ENCODE peak calls at places on chromosomes 3 and 15, in ten cellular contexts. One of them, this sample, is unnamed.

GRCh38 chr3:147007736-147008245 is 398.6 kb downstream of the ZIC4 start:
- DNase-seq in Caki2: no peak
- DNase-seq in MCF 10A: no peak
- DNase-seq in NCI-H1436: no peak
- DNase-seq in breast epithelium: no peak
- DNase-seq in activated CD4-positive, alpha-beta T cell treated with anti-CD3 and anti-CD28 coated beads for 24 hours: no peak
- DNase-seq in T follicular helper cell: no peak
- DNase-seq in stimulated activated CD4-positive, alpha-beta T cell treated with anti-CD3 and anti-CD28 coated beads, Interleukin-15, amount 100 ng/mL, for 24 hours: no peak
- DNase-seq in EL: no peak
- DNase-seq in activated effector memory CD4-positive, alpha-beta T cell treated with anti-CD3 and anti-CD28 coated beads, Interleukin-2, amount 50 U/mL, for 16 hours: no peak
- DNase-seq in this sample: no peak

GRCh38 chr3:197017003-197017402 is 12.6 kb downstream of the MELTF start:
- DNase-seq in Caki2: no peak
- DNase-seq in MCF 10A: no peak
- DNase-seq in NCI-H1436: no peak
- DNase-seq in breast epithelium: no peak
- DNase-seq in activated CD4-positive, alpha-beta T cell treated with anti-CD3 and anti-CD28 coated beads for 24 hours: no peak
- DNase-seq in T follicular helper cell: no peak
- DNase-seq in stimulated activated CD4-positive, alpha-beta T cell treated with anti-CD3 and anti-CD28 coated beads, Interleukin-15, amount 100 ng/mL, for 24 hours: no peak
- DNase-seq in EL: no peak
- DNase-seq in activated effector memory CD4-positive, alpha-beta T cell treated with anti-CD3 and anti-CD28 coated beads, Interleukin-2, amount 50 U/mL, for 16 hours: no peak
- DNase-seq in this sample: no peak

GRCh38 chr3:134362221-134362620 is 12.0 kb downstream of the AMOTL2 start:
- DNase-seq in Caki2: no peak
- DNase-seq in MCF 10A: no peak
- DNase-seq in NCI-H1436: no peak
- DNase-seq in breast epithelium: peak
- DNase-seq in activated CD4-positive, alpha-beta T cell treated with anti-CD3 and anti-CD28 coated beads for 24 hours: no peak
- DNase-seq in T follicular helper cell: no peak
- DNase-seq in stimulated activated CD4-positive, alpha-beta T cell treated with anti-CD3 and anti-CD28 coated beads, Interleukin-15, amount 100 ng/mL, for 24 hours: no peak
- DNase-seq in EL: no peak
- DNase-seq in activated effector memory CD4-positive, alpha-beta T cell treated with anti-CD3 and anti-CD28 coated beads, Interleukin-2, amount 50 U/mL, for 16 hours: peak
- DNase-seq in this sample: no peak

GRCh38 chr15:31004220-31004733 is 12.8 kb upstream of the MTMR10 start:
- DNase-seq in Caki2: peak
- DNase-seq in MCF 10A: no peak
- DNase-seq in NCI-H1436: no peak
- DNase-seq in breast epithelium: no peak
- DNase-seq in activated CD4-positive, alpha-beta T cell treated with anti-CD3 and anti-CD28 coated beads for 24 hours: no peak
- DNase-seq in T follicular helper cell: no peak
- DNase-seq in stimulated activated CD4-positive, alpha-beta T cell treated with anti-CD3 and anti-CD28 coated beads, Interleukin-15, amount 100 ng/mL, for 24 hours: no peak
- DNase-seq in EL: no peak
- DNase-seq in activated effector memory CD4-positive, alpha-beta T cell treated with anti-CD3 and anti-CD28 coated beads, Interleukin-2, amount 50 U/mL, for 16 hours: no peak
- DNase-seq in this sample: no peak

GRCh38 chr3:134769469-134769868 is 25.6 kb upstream of the EPHB1 start:
- DNase-seq in Caki2: no peak
- DNase-seq in MCF 10A: no peak
- DNase-seq in NCI-H1436: no peak
- DNase-seq in breast epithelium: no peak
- DNase-seq in activated CD4-positive, alpha-beta T cell treated with anti-CD3 and anti-CD28 coated beads for 24 hours: no peak
- DNase-seq in T follicular helper cell: no peak
- DNase-seq in stimulated activated CD4-positive, alpha-beta T cell treated with anti-CD3 and anti-CD28 coated beads, Interleukin-15, amount 100 ng/mL, for 24 hours: no peak
- DNase-seq in EL: no peak
- DNase-seq in activated effector memory CD4-positive, alpha-beta T cell treated with anti-CD3 and anti-CD28 coated beads, Interleukin-2, amount 50 U/mL, for 16 hours: no peak
- DNase-seq in this sample: no peak

GRCh38 chr15:73851679-73852078 is 21.7 kb upstream of the TBC1D21 start:
- DNase-seq in Caki2: peak
- DNase-seq in MCF 10A: peak
- DNase-seq in NCI-H1436: no peak
- DNase-seq in breast epithelium: no peak
- DNase-seq in activated CD4-positive, alpha-beta T cell treated with anti-CD3 and anti-CD28 coated beads for 24 hours: peak
- DNase-seq in T follicular helper cell: peak
- DNase-seq in stimulated activated CD4-positive, alpha-beta T cell treated with anti-CD3 and anti-CD28 coated beads, Interleukin-15, amount 100 ng/mL, for 24 hours: peak
- DNase-seq in EL: peak
- DNase-seq in activated effector memory CD4-positive, alpha-beta T cell treated with anti-CD3 and anti-CD28 coated beads, Interleukin-2, amount 50 U/mL, for 16 hours: peak
- DNase-seq in this sample: peak

GRCh38 chr3:173552526-173552925 is 155.0 kb downstream of the NLGN1 start:
- DNase-seq in Caki2: no peak
- DNase-seq in MCF 10A: no peak
- DNase-seq in NCI-H1436: no peak
- DNase-seq in breast epithelium: no peak
- DNase-seq in activated CD4-positive, alpha-beta T cell treated with anti-CD3 and anti-CD28 coated beads for 24 hours: no peak
- DNase-seq in T follicular helper cell: no peak
- DNase-seq in stimulated activated CD4-positive, alpha-beta T cell treated with anti-CD3 and anti-CD28 coated beads, Interleukin-15, amount 100 ng/mL, for 24 hours: no peak
- DNase-seq in EL: no peak
- DNase-seq in activated effector memory CD4-positive, alpha-beta T cell treated with anti-CD3 and anti-CD28 coated beads, Interleukin-2, amount 50 U/mL, for 16 hours: no peak
- DNase-seq in this sample: no peak

GRCh38 chr3:112638327-112639020 is 2.5 kb downstream of the CCDC80 start:
- DNase-seq in Caki2: no peak
- DNase-seq in MCF 10A: no peak
- DNase-seq in NCI-H1436: no peak
- DNase-seq in breast epithelium: no peak
- DNase-seq in activated CD4-positive, alpha-beta T cell treated with anti-CD3 and anti-CD28 coated beads for 24 hours: no peak
- DNase-seq in T follicular helper cell: no peak
- DNase-seq in stimulated activated CD4-positive, alpha-beta T cell treated with anti-CD3 and anti-CD28 coated beads, Interleukin-15, amount 100 ng/mL, for 24 hours: no peak
- DNase-seq in EL: no peak
- DNase-seq in activated effector memory CD4-positive, alpha-beta T cell treated with anti-CD3 and anti-CD28 coated beads, Interleukin-2, amount 50 U/mL, for 16 hours: no peak
- DNase-seq in this sample: no peak

GRCh38 chr3:120180731-120181412 is 86.6 kb upstream of the GSK3B start:
- DNase-seq in Caki2: no peak
- DNase-seq in MCF 10A: no peak
- DNase-seq in NCI-H1436: no peak
- DNase-seq in breast epithelium: no peak
- DNase-seq in activated CD4-positive, alpha-beta T cell treated with anti-CD3 and anti-CD28 coated beads for 24 hours: no peak
- DNase-seq in T follicular helper cell: no peak
- DNase-seq in stimulated activated CD4-positive, alpha-beta T cell treated with anti-CD3 and anti-CD28 coated beads, Interleukin-15, amount 100 ng/mL, for 24 hours: no peak
- DNase-seq in EL: no peak
- DNase-seq in activated effector memory CD4-positive, alpha-beta T cell treated with anti-CD3 and anti-CD28 coated beads, Interleukin-2, amount 50 U/mL, for 16 hours: no peak
- DNase-seq in this sample: no peak

GRCh38 chr15:63054985-63055384 is 12.4 kb downstream of the TPM1 start:
- DNase-seq in Caki2: peak
- DNase-seq in MCF 10A: no peak
- DNase-seq in NCI-H1436: no peak
- DNase-seq in breast epithelium: no peak
- DNase-seq in activated CD4-positive, alpha-beta T cell treated with anti-CD3 and anti-CD28 coated beads for 24 hours: no peak
- DNase-seq in T follicular helper cell: no peak
- DNase-seq in stimulated activated CD4-positive, alpha-beta T cell treated with anti-CD3 and anti-CD28 coated beads, Interleukin-15, amount 100 ng/mL, for 24 hours: no peak
- DNase-seq in EL: no peak
- DNase-seq in activated effector memory CD4-positive, alpha-beta T cell treated with anti-CD3 and anti-CD28 coated beads, Interleukin-2, amount 50 U/mL, for 16 hours: no peak
- DNase-seq in this sample: no peak

GRCh38 chr3:44915702-44916438 is 41.5 kb downstream of the TGM4 start:
- DNase-seq in Caki2: no peak
- DNase-seq in MCF 10A: no peak
- DNase-seq in NCI-H1436: no peak
- DNase-seq in breast epithelium: no peak
- DNase-seq in activated CD4-positive, alpha-beta T cell treated with anti-CD3 and anti-CD28 coated beads for 24 hours: no peak
- DNase-seq in T follicular helper cell: no peak
- DNase-seq in stimulated activated CD4-positive, alpha-beta T cell treated with anti-CD3 and anti-CD28 coated beads, Interleukin-15, amount 100 ng/mL, for 24 hours: no peak
- DNase-seq in EL: no peak
- DNase-seq in activated effector memory CD4-positive, alpha-beta T cell treated with anti-CD3 and anti-CD28 coated beads, Interleukin-2, amount 50 U/mL, for 16 hours: peak
- DNase-seq in this sample: no peak

GRCh38 chr15:37103475-37104071 is 3.2 kb upstream of the MEIS2 start:
- DNase-seq in Caki2: no peak
- DNase-seq in MCF 10A: no peak
- DNase-seq in NCI-H1436: no peak
- DNase-seq in breast epithelium: no peak
- DNase-seq in activated CD4-positive, alpha-beta T cell treated with anti-CD3 and anti-CD28 coated beads for 24 hours: no peak
- DNase-seq in T follicular helper cell: no peak
- DNase-seq in stimulated activated CD4-positive, alpha-beta T cell treated with anti-CD3 and anti-CD28 coated beads, Interleukin-15, amount 100 ng/mL, for 24 hours: no peak
- DNase-seq in EL: no peak
- DNase-seq in activated effector memory CD4-positive, alpha-beta T cell treated with anti-CD3 and anti-CD28 coated beads, Interleukin-2, amount 50 U/mL, for 16 hours: no peak
- DNase-seq in this sample: no peak

GRCh38 chr3:133426721-133427120 is 26.9 kb downstream of the BFSP2 start:
- DNase-seq in Caki2: no peak
- DNase-seq in MCF 10A: no peak
- DNase-seq in NCI-H1436: no peak
- DNase-seq in breast epithelium: no peak
- DNase-seq in activated CD4-positive, alpha-beta T cell treated with anti-CD3 and anti-CD28 coated beads for 24 hours: no peak
- DNase-seq in T follicular helper cell: no peak
- DNase-seq in stimulated activated CD4-positive, alpha-beta T cell treated with anti-CD3 and anti-CD28 coated beads, Interleukin-15, amount 100 ng/mL, for 24 hours: no peak
- DNase-seq in EL: peak
- DNase-seq in activated effector memory CD4-positive, alpha-beta T cell treated with anti-CD3 and anti-CD28 coated beads, Interleukin-2, amount 50 U/mL, for 16 hours: no peak
- DNase-seq in this sample: no peak

GRCh38 chr3:47420044-47420430 is 39.2 kb downstream of the PTPN23 start:
- DNase-seq in Caki2: no peak
- DNase-seq in MCF 10A: no peak
- DNase-seq in NCI-H1436: no peak
- DNase-seq in breast epithelium: no peak
- DNase-seq in activated CD4-positive, alpha-beta T cell treated with anti-CD3 and anti-CD28 coated beads for 24 hours: no peak
- DNase-seq in T follicular helper cell: no peak
- DNase-seq in stimulated activated CD4-positive, alpha-beta T cell treated with anti-CD3 and anti-CD28 coated beads, Interleukin-15, amount 100 ng/mL, for 24 hours: no peak
- DNase-seq in EL: no peak
- DNase-seq in activated effector memory CD4-positive, alpha-beta T cell treated with anti-CD3 and anti-CD28 coated beads, Interleukin-2, amount 50 U/mL, for 16 hours: no peak
- DNase-seq in this sample: no peak

GRCh38 chr3:46703013-46703520 is 1.9 kb downstream of the TMIE start:
- DNase-seq in Caki2: no peak
- DNase-seq in MCF 10A: no peak
- DNase-seq in NCI-H1436: no peak
- DNase-seq in breast epithelium: no peak
- DNase-seq in activated CD4-positive, alpha-beta T cell treated with anti-CD3 and anti-CD28 coated beads for 24 hours: no peak
- DNase-seq in T follicular helper cell: no peak
- DNase-seq in stimulated activated CD4-positive, alpha-beta T cell treated with anti-CD3 and anti-CD28 coated beads, Interleukin-15, amount 100 ng/mL, for 24 hours: no peak
- DNase-seq in EL: no peak
- DNase-seq in activated effector memory CD4-positive, alpha-beta T cell treated with anti-CD3 and anti-CD28 coated beads, Interleukin-2, amount 50 U/mL, for 16 hours: no peak
- DNase-seq in this sample: no peak

GRCh38 chr15:68608206-68608843 is 29.5 kb downstream of the CORO2B start:
- DNase-seq in Caki2: no peak
- DNase-seq in MCF 10A: no peak
- DNase-seq in NCI-H1436: no peak
- DNase-seq in breast epithelium: peak
- DNase-seq in activated CD4-positive, alpha-beta T cell treated with anti-CD3 and anti-CD28 coated beads for 24 hours: no peak
- DNase-seq in T follicular helper cell: no peak
- DNase-seq in stimulated activated CD4-positive, alpha-beta T cell treated with anti-CD3 and anti-CD28 coated beads, Interleukin-15, amount 100 ng/mL, for 24 hours: no peak
- DNase-seq in EL: no peak
- DNase-seq in activated effector memory CD4-positive, alpha-beta T cell treated with anti-CD3 and anti-CD28 coated beads, Interleukin-2, amount 50 U/mL, for 16 hours: no peak
- DNase-seq in this sample: no peak

GRCh38 chr15:91142097-91142744 is 42.2 kb downstream of the SV2B start:
- DNase-seq in Caki2: peak
- DNase-seq in MCF 10A: peak
- DNase-seq in NCI-H1436: no peak
- DNase-seq in breast epithelium: no peak
- DNase-seq in activated CD4-positive, alpha-beta T cell treated with anti-CD3 and anti-CD28 coated beads for 24 hours: no peak
- DNase-seq in T follicular helper cell: no peak
- DNase-seq in stimulated activated CD4-positive, alpha-beta T cell treated with anti-CD3 and anti-CD28 coated beads, Interleukin-15, amount 100 ng/mL, for 24 hours: peak
- DNase-seq in EL: no peak
- DNase-seq in activated effector memory CD4-positive, alpha-beta T cell treated with anti-CD3 and anti-CD28 coated beads, Interleukin-2, amount 50 U/mL, for 16 hours: no peak
- DNase-seq in this sample: no peak

GRCh38 chr3:193593666-193594025 is 638 bp downstream of the OPA1 start:
- DNase-seq in Caki2: no peak
- DNase-seq in MCF 10A: peak
- DNase-seq in NCI-H1436: peak
- DNase-seq in breast epithelium: no peak
- DNase-seq in activated CD4-positive, alpha-beta T cell treated with anti-CD3 and anti-CD28 coated beads for 24 hours: peak
- DNase-seq in T follicular helper cell: peak
- DNase-seq in stimulated activated CD4-positive, alpha-beta T cell treated with anti-CD3 and anti-CD28 coated beads, Interleukin-15, amount 100 ng/mL, for 24 hours: peak
- DNase-seq in EL: peak
- DNase-seq in activated effector memory CD4-positive, alpha-beta T cell treated with anti-CD3 and anti-CD28 coated beads, Interleukin-2, amount 50 U/mL, for 16 hours: peak
- DNase-seq in this sample: peak

GRCh38 chr3:58308728-58309127 is 2.4 kb downstream of the HTD2 start:
- DNase-seq in Caki2: no peak
- DNase-seq in MCF 10A: no peak
- DNase-seq in NCI-H1436: no peak
- DNase-seq in breast epithelium: no peak
- DNase-seq in activated CD4-positive, alpha-beta T cell treated with anti-CD3 and anti-CD28 coated beads for 24 hours: no peak
- DNase-seq in T follicular helper cell: no peak
- DNase-seq in stimulated activated CD4-positive, alpha-beta T cell treated with anti-CD3 and anti-CD28 coated beads, Interleukin-15, amount 100 ng/mL, for 24 hours: no peak
- DNase-seq in EL: no peak
- DNase-seq in activated effector memory CD4-positive, alpha-beta T cell treated with anti-CD3 and anti-CD28 coated beads, Interleukin-2, amount 50 U/mL, for 16 hours: peak
- DNase-seq in this sample: no peak

GRCh38 chr3:16064660-16065414 is 109.6 kb upstream of the GALNT15 start:
- DNase-seq in Caki2: no peak
- DNase-seq in MCF 10A: peak
- DNase-seq in NCI-H1436: no peak
- DNase-seq in breast epithelium: peak
- DNase-seq in activated CD4-positive, alpha-beta T cell treated with anti-CD3 and anti-CD28 coated beads for 24 hours: no peak
- DNase-seq in T follicular helper cell: no peak
- DNase-seq in stimulated activated CD4-positive, alpha-beta T cell treated with anti-CD3 and anti-CD28 coated beads, Interleukin-15, amount 100 ng/mL, for 24 hours: no peak
- DNase-seq in EL: peak
- DNase-seq in activated effector memory CD4-positive, alpha-beta T cell treated with anti-CD3 and anti-CD28 coated beads, Interleukin-2, amount 50 U/mL, for 16 hours: no peak
- DNase-seq in this sample: no peak

This sample was measured in stimulated activated naive CD4-positive, alpha-beta T cell treated with Interleukin-2 at 50 U/mL for 16 hours.